ENCODE peak calls at places on chromosomes 16 and 17, in eight cellular contexts. One of them, this sample, is unnamed.

GRCh38 chr17:60920107-60920506 is 242.5 kb downstream of the BCAS3 start:
- DNase-seq in prostate gland: no peak
- DNase-seq in A549: no peak
- DNase-seq in HCT116: no peak
- DNase-seq in spleen: no peak
- DNase-seq in tibial nerve: no peak
- DNase-seq in testis: no peak
- DNase-seq in stomach: no peak
- DNase-seq in this sample: no peak

GRCh38 chr17:73182616-73183310 is 10.1 kb upstream of the COG1 start:
- DNase-seq in HCT116: no peak
- DNase-seq in spleen: no peak
- DNase-seq in tibial nerve: no peak
- DNase-seq in A549: no peak
- DNase-seq in stomach: peak
- DNase-seq in testis: no peak
- DNase-seq in prostate gland: no peak
- DNase-seq in this sample: no peak

GRCh38 chr16:87685405-87685755 is 80.4 kb downstream of the KLHDC4 start:
- DNase-seq in prostate gland: no peak
- DNase-seq in stomach: no peak
- DNase-seq in HCT116: no peak
- DNase-seq in tibial nerve: no peak
- DNase-seq in spleen: no peak
- DNase-seq in A549: no peak
- DNase-seq in testis: no peak
- DNase-seq in this sample: no peak

GRCh38 chr17:72697602-72698146 is 394.8 kb downstream of the SLC39A11 start:
- DNase-seq in prostate gland: no peak
- DNase-seq in A549: no peak
- DNase-seq in HCT116: no peak
- DNase-seq in stomach: no peak
- DNase-seq in tibial nerve: no peak
- DNase-seq in testis: peak
- DNase-seq in spleen: no peak
- DNase-seq in this sample: no peak

GRCh38 chr16:56711862-56712261 is 18.1 kb upstream of the NUP93 start:
- DNase-seq in A549: no peak
- DNase-seq in testis: no peak
- DNase-seq in stomach: no peak
- DNase-seq in tibial nerve: no peak
- DNase-seq in HCT116: no peak
- DNase-seq in prostate gland: no peak
- DNase-seq in spleen: no peak
- DNase-seq in this sample: no peak

GRCh38 chr17:60604686-60605334 is 4.8 kb downstream of the PPM1D start:
- DNase-seq in A549: no peak
- DNase-seq in testis: no peak
- DNase-seq in spleen: no peak
- DNase-seq in HCT116: peak
- DNase-seq in tibial nerve: no peak
- DNase-seq in stomach: no peak
- DNase-seq in prostate gland: no peak
- DNase-seq in this sample: no peak

GRCh38 chr17:41518031-41518430 is 659 bp downstream of the KRT15 start:
- DNase-seq in HCT116: no peak
- DNase-seq in stomach: no peak
- DNase-seq in spleen: no peak
- DNase-seq in prostate gland: no peak
- DNase-seq in tibial nerve: no peak
- DNase-seq in testis: no peak
- DNase-seq in A549: no peak
- DNase-seq in this sample: no peak

GRCh38 chr17:63701477-63702222 is 1.7 kb upstream of the LIMD2 start:
- DNase-seq in stomach: peak
- DNase-seq in spleen: peak
- DNase-seq in HCT116: no peak
- DNase-seq in A549: no peak
- DNase-seq in tibial nerve: no peak
- DNase-seq in testis: peak
- DNase-seq in prostate gland: no peak
- DNase-seq in this sample: no peak

GRCh38 chr16:30121741-30122620 is 1.0 kb downstream of the MAPK3 start:
- DNase-seq in stomach: peak
- DNase-seq in A549: no peak
- DNase-seq in spleen: peak
- DNase-seq in HCT116: no peak
- DNase-seq in testis: peak
- DNase-seq in prostate gland: no peak
- DNase-seq in tibial nerve: peak
- DNase-seq in this sample: peak

GRCh38 chr16:68246671-68247070 is 1.5 kb downstream of the PLA2G15 start:
- DNase-seq in tibial nerve: no peak
- DNase-seq in HCT116: no peak
- DNase-seq in testis: no peak
- DNase-seq in stomach: no peak
- DNase-seq in spleen: no peak
- DNase-seq in prostate gland: no peak
- DNase-seq in A549: no peak
- DNase-seq in this sample: no peak

GRCh38 chr16:68246121-68246520 is 948 bp downstream of the PLA2G15 start:
- DNase-seq in stomach: no peak
- DNase-seq in A549: no peak
- DNase-seq in HCT116: no peak
- DNase-seq in testis: no peak
- DNase-seq in tibial nerve: no peak
- DNase-seq in prostate gland: no peak
- DNase-seq in spleen: peak
- DNase-seq in this sample: no peak

GRCh38 chr16:68244481-68244902 is 681 bp upstream of the PLA2G15 start:
- DNase-seq in testis: no peak
- DNase-seq in stomach: no peak
- DNase-seq in tibial nerve: no peak
- DNase-seq in spleen: peak
- DNase-seq in prostate gland: no peak
- DNase-seq in A549: no peak
- DNase-seq in HCT116: no peak
- DNase-seq in this sample: no peak

GRCh38 chr16:68242926-68243858 is 2.0 kb upstream of the PLA2G15 start:
- DNase-seq in A549: no peak
- DNase-seq in testis: no peak
- DNase-seq in tibial nerve: no peak
- DNase-seq in stomach: no peak
- DNase-seq in HCT116: no peak
- DNase-seq in spleen: peak
- DNase-seq in prostate gland: no peak
- DNase-seq in this sample: no peak

GRCh38 chr16:68244903-68245853 is at the start of gene PLA2G15:
- DNase-seq in prostate gland: peak
- DNase-seq in A549: peak
- DNase-seq in stomach: peak
- DNase-seq in testis: peak
- DNase-seq in spleen: peak
- DNase-seq in HCT116: peak
- DNase-seq in tibial nerve: peak
- DNase-seq in this sample: peak
- TF ChIP-seq POLR2A in prostate gland: peak
- TF ChIP-seq POLR2A in A549: peak
- TF ChIP-seq POLR2A in stomach: no peak
- TF ChIP-seq POLR2A in testis: no peak
- TF ChIP-seq POLR2A in spleen: no peak
- TF ChIP-seq POLR2A in HCT116: no peak
- TF ChIP-seq POLR2A in tibial nerve: peak
- TF ChIP-seq POLR2A in this sample: peak

DNA sequence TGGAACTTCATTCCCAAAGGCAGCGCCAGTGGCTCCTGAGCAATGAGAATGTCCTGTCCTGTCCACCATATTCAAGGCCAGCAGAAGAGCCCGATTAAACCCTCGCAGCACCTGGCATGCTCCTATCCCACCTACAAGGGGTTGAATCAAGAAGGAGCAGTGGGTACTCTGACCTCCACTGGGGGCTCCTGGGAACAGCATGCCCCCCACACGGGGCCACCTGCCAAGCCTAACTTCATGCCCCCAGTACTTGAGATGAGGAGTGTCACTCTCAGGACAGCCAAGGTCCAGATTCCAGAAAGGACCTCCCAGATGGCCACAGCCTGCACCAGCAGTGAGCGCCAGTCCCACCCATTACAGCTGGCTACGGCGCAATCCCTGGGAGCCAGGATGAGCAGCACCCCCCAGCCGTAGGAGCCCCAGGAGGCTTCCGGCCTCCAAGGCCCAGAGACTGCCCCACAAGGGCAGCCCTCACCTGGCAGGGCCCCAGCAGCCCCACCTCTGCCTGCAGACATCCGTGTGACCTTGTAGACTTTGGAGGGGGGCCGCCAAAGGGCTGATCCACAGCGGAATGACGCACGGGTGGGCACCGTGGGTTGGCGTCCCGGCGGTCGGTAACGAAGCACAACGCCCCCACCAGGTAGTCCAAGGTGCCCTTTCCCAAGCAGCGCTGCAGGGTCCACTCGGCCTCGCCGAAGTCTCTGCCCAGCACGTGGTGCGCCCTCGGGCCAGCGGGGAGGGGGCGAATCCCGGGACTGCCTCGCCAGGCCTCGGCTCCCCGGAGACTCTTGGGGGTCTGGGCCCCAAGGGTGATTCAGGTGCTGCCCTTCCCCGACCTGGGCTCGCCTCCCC is 1.0 kb upstream of the MPDU1 start:
- DNase-seq in A549: no peak
- DNase-seq in HCT116: no peak
- DNase-seq in stomach: no peak
- DNase-seq in tibial nerve: no peak
- DNase-seq in spleen: peak
- DNase-seq in prostate gland: no peak
- DNase-seq in testis: no peak
- DNase-seq in this sample: no peak
- H3K4me3 ChIP-seq in A549: peak
- H3K4me3 ChIP-seq in HCT116: peak
- H3K4me3 ChIP-seq in stomach: peak
- H3K4me3 ChIP-seq in tibial nerve: peak
- H3K4me3 ChIP-seq in spleen: peak
- H3K4me3 ChIP-seq in prostate gland: peak
- H3K4me3 ChIP-seq in testis: peak
- H3K4me3 ChIP-seq in this sample: peak

GRCh38 chr17:37790153-37790552 is 45.3 kb upstream of the HNF1B start:
- DNase-seq in tibial nerve: no peak
- DNase-seq in spleen: no peak
- DNase-seq in testis: no peak
- DNase-seq in prostate gland: no peak
- DNase-seq in stomach: no peak
- DNase-seq in HCT116: no peak
- DNase-seq in A549: no peak
- DNase-seq in this sample: no peak

GRCh38 chr17:37787055-37787720 is 42.3 kb upstream of the HNF1B start:
- DNase-seq in spleen: no peak
- DNase-seq in HCT116: no peak
- DNase-seq in stomach: peak
- DNase-seq in prostate gland: no peak
- DNase-seq in A549: peak
- DNase-seq in testis: no peak
- DNase-seq in tibial nerve: no peak
- DNase-seq in this sample: no peak

GRCh38 chr17:37791434-37791833 is 46.6 kb upstream of the HNF1B start:
- DNase-seq in stomach: peak
- DNase-seq in tibial nerve: no peak
- DNase-seq in A549: peak
- DNase-seq in spleen: no peak
- DNase-seq in prostate gland: no peak
- DNase-seq in testis: peak
- DNase-seq in HCT116: no peak
- DNase-seq in this sample: no peak

GRCh38 chr17:37788531-37788930 is 43.7 kb upstream of the HNF1B start:
- DNase-seq in prostate gland: no peak
- DNase-seq in spleen: no peak
- DNase-seq in tibial nerve: no peak
- DNase-seq in HCT116: no peak
- DNase-seq in testis: no peak
- DNase-seq in A549: no peak
- DNase-seq in stomach: no peak
- DNase-seq in this sample: no peak

DNA sequence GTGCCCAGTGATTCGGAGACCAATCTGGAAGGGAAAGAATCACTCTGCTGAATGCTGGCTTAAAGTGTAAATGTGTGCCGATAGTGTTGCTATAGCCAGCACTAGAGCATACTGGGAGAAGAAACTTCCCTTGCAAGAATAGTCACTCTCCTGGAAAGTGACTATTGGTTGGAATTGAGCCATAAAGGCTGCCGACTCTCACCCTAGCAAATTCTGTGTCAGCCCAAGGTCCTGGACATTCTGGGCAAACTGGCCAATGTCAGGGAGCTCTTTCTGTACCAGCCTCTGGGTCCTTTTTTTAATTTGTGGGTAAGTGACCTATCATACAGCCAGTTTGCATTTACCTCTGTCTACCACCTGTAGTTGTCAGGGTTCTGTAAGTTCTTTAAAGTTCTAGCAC is 44.3 kb upstream of the HNF1B start:
- DNase-seq in testis: no peak
- DNase-seq in HCT116: no peak
- DNase-seq in prostate gland: no peak
- DNase-seq in tibial nerve: no peak
- DNase-seq in spleen: no peak
- DNase-seq in A549: no peak
- DNase-seq in stomach: no peak
- DNase-seq in this sample: no peak
- TF ChIP-seq POLR2A in testis: no peak
- TF ChIP-seq POLR2A in HCT116: no peak
- TF ChIP-seq POLR2A in prostate gland: no peak
- TF ChIP-seq POLR2A in tibial nerve: no peak
- TF ChIP-seq POLR2A in spleen: no peak
- TF ChIP-seq POLR2A in A549: no peak
- TF ChIP-seq POLR2A in stomach: no peak
- TF ChIP-seq POLR2A in this sample: no peak

DNA sequence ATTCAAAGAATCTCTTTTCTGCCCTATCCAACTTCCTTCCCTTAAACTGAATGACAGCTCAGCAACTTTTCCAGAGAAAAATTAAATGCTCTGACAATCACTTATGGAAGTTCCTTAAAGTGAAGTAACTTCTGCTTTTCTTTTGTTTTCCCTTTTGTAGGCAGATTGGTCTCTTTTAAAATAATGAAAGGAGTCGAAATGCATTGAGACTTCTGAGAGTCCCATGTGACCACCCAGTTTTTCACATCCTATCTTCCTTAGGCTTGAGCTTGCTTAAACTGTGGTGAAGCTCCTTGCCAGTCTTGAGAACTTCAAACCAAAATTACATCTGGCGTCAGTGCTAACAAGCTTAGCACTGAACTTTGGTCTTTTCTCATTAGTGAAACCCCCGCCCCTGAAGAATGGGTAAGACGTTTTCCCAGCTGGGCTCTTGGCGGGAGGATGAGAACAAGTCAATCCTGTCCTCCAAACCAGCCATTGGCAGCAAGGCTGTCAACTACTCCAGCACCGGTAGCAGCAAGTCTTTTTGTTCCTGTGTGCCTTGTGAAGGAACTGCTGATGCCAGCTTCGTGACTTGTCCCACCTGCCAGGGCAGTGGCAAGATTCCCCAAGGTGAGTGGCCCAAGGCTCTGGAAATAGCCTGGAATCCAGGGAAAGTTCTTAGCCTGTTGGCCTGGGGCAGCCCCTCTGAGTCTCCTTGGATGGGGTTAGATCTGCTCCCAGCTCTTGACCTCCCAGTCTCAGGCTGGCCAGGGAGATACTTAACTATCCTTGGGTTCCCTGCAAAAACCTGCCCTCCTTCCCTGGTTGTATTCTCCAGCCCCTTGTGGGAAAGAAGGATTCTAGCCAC is 1.2 kb downstream of the TMEM106A start:
- DNase-seq in tibial nerve: no peak
- DNase-seq in A549: no peak
- DNase-seq in testis: no peak
- DNase-seq in stomach: no peak
- DNase-seq in HCT116: no peak
- DNase-seq in spleen: peak
- DNase-seq in prostate gland: peak
- DNase-seq in this sample: no peak
- H3K4me3 ChIP-seq in tibial nerve: peak
- H3K4me3 ChIP-seq in A549: peak
- H3K4me3 ChIP-seq in testis: no peak
- H3K4me3 ChIP-seq in stomach: peak
- H3K4me3 ChIP-seq in HCT116: peak
- H3K4me3 ChIP-seq in spleen: peak
- H3K4me3 ChIP-seq in prostate gland: peak
- H3K4me3 ChIP-seq in this sample: no peak

This sample was measured in uterus.